ENCODE peak calls at places on chromosomes 11 and 22, in five cellular contexts. Y, L, I, D and Q are unnamed samples.

GRCh38 chr11:12812849-12813248 is 138.6 kb downstream of the TEAD1 start:
- DNase-seq in Y (no peak), L (no peak), I (no peak), D (no peak), Q (no peak)

GRCh38 chr11:63144121-63144520 is at the start of gene SLC22A24:
- DNase-seq in Y (no peak), L (no peak), I (no peak), D (no peak), Q (no peak)

GRCh38 chr11:120013325-120014250 is 124.3 kb downstream of the TRIM29 start:
- DNase-seq in Y (peak), L (no peak), I (no peak), D (peak), Q (peak)

GRCh38 chr11:20156876-20157613 is 3.2 kb downstream of the DBX1 start:
- DNase-seq in Y (no peak), L (peak), I (no peak), D (no peak), Q (peak)

GRCh38 chr11:44797051-44797450 is 70.3 kb downstream of the TSPAN18 start:
- DNase-seq in Y (no peak), L (no peak), I (no peak), D (peak), Q (no peak)

GRCh38 chr11:122852071-122852831 is 14.0 kb downstream of the CRTAM start:
- DNase-seq in Y (no peak), L (peak), I (no peak), D (no peak), Q (no peak)

GRCh38 chr11:6570691-6571427 is 32.6 kb downstream of the RRP8 start:
- DNase-seq in Y (no peak), L (no peak), I (no peak), D (peak), Q (no peak)

GRCh38 chr11:86593833-86594232 is 78.6 kb downstream of the ME3 start:
- DNase-seq in Y (no peak), L (no peak), I (no peak), D (no peak), Q (no peak)

GRCh38 chr11:64760759-64761417 is 1.1 kb upstream of the PYGM start:
- DNase-seq in Y (no peak), L (no peak), I (no peak), D (peak), Q (no peak)

GRCh38 chr22:39717099-39717498 is 146.5 kb downstream of the CACNA1I start:
- DNase-seq in Y (no peak), L (no peak), I (no peak), D (no peak), Q (no peak)

GRCh38 chr11:102488208-102488607 is 35.6 kb upstream of the TMEM123 start:
- DNase-seq in Y (no peak), L (no peak), I (no peak), D (no peak), Q (no peak)

GRCh38 chr11:2325719-2326118 is 23.9 kb downstream of the TSPAN32 start:
- DNase-seq in Y (no peak), L (no peak), I (no peak), D (peak), Q (no peak)

GRCh38 chr11:69546735-69547370 is 65.4 kb downstream of the LINC01488 start:
- DNase-seq in Y (no peak), L (peak), I (no peak), D (no peak), Q (no peak)

GRCh38 chr11:70928854-70929598 is 323.4 kb downstream of the SHANK2 start:
- DNase-seq in Y (no peak), L (no peak), I (no peak), D (no peak), Q (no peak)

GRCh38 chr11:75510011-75510595 is 15.6 kb downstream of the GDPD5 start:
- DNase-seq in Y (no peak), L (no peak), I (no peak), D (no peak), Q (no peak)